ENCODE peak calls at places on chromosomes 11 and 22, in four cellular contexts. D, Y, V and X are unnamed samples.

GRCh38 chr22:30413745-30414524 is 11.6 kb upstream of the MTFP1 start:
- DNase-seq in D (no peak), Y (no peak), V (no peak), X (no peak)

GRCh38 chr11:63536669-63537292 is at the start of gene PLAAT4:
- DNase-seq in D (no peak), Y (peak), V (no peak), X (peak)

GRCh38 chr11:96969251-96969650 is 579.4 kb downstream of the JRKL start:
- DNase-seq in D (no peak), Y (no peak), V (no peak), X (no peak)

GRCh38 chr22:43554694-43555365 is 143.0 kb downstream of the MPPED1 start:
- DNase-seq in D (no peak), Y (no peak), V (no peak), X (no peak)

GRCh38 chr22:25159028-25159427 is 40.6 kb upstream of the CRYBB3 start:
- DNase-seq in D (no peak), Y (no peak), V (no peak), X (no peak)

GRCh38 chr22:36612458-36612857 is 83.5 kb upstream of the EIF3D start:
- DNase-seq in D (no peak), Y (peak), V (no peak), X (no peak)

GRCh38 chr22:34804588-34804987 is 261.4 kb upstream of the ISX start:
- DNase-seq in D (no peak), Y (no peak), V (peak), X (no peak)

GRCh38 chr11:116960916-116961315 is 123.5 kb upstream of the APOA1 start:
- DNase-seq in D (no peak), Y (peak), V (no peak), X (peak)

GRCh38 chr11:71267807-71268421 is 15.5 kb upstream of the SHANK2 start:
- DNase-seq in D (no peak), Y (no peak), V (no peak), X (no peak)

GRCh38 chr11:92224394-92225205 is at the start of gene FAT3:
- DNase-seq in D (peak), Y (peak), V (peak), X (no peak)

GRCh38 chr11:1772270-1773130 is 8.8 kb upstream of the CTSD start:
- DNase-seq in D (peak), Y (peak), V (peak), X (peak)

GRCh38 chr11:19952101-19952605 is 208.1 kb downstream of the DBX1 start:
- DNase-seq in D (no peak), Y (no peak), V (no peak), X (no peak)

GRCh38 chr22:44919691-44920090 is 90.1 kb downstream of the PHF21B start:
- DNase-seq in D (no peak), Y (no peak), V (no peak), X (no peak)

GRCh38 chr22:19882446-19883381 is 28.0 kb upstream of the GNB1L start:
- DNase-seq in D (no peak), Y (no peak), V (peak), X (no peak)

GRCh38 chr22:29306175-29306829 is at the start of gene GAS2L1:
- DNase-seq in D (peak), Y (peak), V (peak), X (peak)
- H3K14ac ChIP-seq in D (no peak), Y (peak), V (peak), X (peak)

GRCh38 chr11:76880314-76880713 is 19.6 kb downstream of the ACER3 start:
- DNase-seq in D (no peak), Y (no peak), V (no peak), X (no peak)

GRCh38 chr11:76880956-76881355 is 20.2 kb downstream of the ACER3 start:
- DNase-seq in D (no peak), Y (no peak), V (no peak), X (peak)

GRCh38 chr11:76888989-76889388 is 28.3 kb downstream of the ACER3 start:
- DNase-seq in D (no peak), Y (peak), V (no peak), X (no peak)

GRCh38 chr11:76889414-76889975 is 28.8 kb downstream of the ACER3 start:
- DNase-seq in D (no peak), Y (no peak), V (no peak), X (no peak)

GRCh38 chr11:76885390-76886097 is 24.8 kb downstream of the ACER3 start:
- DNase-seq in D (no peak), Y (peak), V (no peak), X (no peak)
- H3K27ac ChIP-seq in D (no peak), Y (no peak), V (no peak), X (no peak)

DNA sequence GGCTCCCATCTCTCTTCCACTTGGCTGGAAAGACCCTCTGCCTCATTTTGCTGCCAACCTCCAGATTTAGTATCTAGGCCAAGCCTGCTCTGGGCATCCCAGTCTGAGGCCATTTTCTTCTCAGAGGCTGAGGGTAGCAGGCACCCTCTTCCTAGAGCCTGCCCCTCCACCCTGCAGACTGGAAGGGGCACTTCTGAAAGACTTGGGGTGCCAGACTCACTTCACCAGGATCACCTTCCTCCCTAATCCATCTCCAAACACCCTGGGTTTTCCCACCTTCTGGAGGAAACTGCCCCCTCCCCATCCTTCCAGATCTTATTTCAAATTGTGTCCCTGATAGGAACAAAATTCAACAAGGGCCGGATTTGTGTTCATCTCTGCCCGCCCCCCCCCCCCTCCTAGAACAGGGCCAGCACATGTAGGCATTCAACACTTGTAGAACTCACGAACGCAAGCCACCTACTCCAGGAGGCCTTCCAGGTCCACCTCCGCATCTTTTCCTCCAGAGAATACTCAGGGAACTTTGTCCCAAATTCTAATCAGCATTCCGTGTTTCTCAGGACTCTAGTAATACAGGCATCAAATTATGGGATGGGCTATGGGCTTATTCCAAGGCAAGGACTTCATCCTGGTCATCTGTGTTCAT is 785 bp downstream of the UBE2L6 start:
- DNase-seq in D (no peak), Y (no peak), V (no peak), X (no peak)
- H3K14ac ChIP-seq in D (no peak), Y (peak), V (peak), X (no peak)

DNA sequence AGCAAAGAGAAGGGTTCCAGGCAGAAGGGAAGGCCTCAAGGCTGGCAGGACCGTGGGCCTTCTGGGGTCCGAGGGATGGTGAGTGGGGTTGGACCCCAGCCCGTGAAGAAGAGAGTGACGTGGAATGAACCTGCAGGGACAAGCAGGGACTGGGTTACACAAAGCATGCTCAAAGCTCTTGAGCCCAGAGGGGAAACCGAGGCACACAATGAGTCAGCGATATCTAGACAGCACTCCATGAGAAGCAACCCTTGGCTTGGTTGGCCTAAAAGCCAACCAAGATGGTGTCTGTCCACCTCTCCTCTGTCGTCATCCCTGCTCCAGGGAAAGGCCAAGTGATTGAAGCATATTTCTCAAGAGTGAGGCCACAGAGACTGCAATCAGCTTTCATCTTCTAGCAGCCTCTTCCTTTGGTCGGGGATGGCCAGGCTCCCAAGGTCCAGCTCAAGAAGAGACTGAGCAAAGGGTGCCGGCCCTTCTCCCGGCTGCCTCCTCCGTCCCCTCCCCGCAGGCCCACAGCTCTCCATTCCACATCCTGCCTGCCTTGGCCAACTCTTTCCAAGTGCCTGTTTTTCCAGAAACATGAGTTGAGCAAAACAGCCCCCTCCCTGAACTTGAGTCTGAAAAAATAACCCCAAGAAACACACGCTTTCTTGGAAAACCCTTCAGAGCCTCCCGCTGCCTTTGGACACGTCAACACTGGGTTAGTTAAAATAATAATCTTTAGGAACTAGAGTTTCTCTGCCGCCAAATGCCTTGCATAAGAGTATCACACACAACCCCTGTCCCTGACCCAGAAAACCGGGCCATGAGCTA is 556.6 kb downstream of the MIAT start:
- DNase-seq in D (no peak), Y (peak), V (peak), X (no peak)
- H3K27ac ChIP-seq in D (no peak), Y (peak), V (no peak), X (no peak)

DNA sequence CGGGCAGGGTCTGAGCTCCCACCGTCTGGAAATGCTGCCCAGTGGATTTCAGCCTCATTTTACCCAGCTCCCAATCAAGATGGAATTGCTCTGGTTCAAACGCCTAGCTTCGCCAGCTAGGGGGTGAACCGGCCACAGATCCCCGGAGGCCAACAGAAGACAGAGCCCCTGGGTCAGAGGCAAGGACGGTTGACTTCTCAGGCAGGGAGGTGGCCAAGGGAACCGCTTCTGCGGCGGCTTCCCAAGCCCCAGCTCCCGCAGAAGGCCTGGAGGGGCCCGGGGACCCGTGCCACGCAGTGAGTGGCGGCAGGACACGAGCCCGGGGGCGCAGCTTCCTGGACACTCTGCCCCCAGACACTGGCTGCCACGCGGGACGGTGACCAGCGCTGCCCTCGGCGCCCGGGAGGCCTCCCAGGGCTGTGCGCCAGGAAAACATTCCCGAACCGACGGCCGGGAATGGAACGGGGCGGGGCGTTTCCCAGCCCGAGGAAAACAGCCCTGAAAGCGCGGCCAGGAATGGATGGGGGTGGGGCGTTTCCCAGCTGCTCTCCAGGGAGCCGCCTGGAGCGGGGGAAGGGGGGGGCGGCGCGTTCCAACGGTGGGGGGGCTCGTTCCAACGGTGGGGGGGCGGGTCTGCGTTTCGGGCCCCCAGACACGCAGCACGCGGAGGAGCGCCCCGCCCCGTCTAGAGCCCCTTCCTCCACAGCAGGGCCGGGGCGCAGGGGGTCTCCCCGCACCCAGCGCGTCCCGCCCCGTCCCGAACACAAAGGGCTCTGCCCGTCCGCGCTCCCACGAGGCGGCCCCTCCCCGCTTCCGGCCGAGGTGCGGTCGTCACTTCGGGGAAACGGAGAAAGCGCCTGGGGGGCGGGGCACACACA is 13.5 kb upstream of the B4GALNT4 start:
- DNase-seq in D (peak), Y (peak), V (peak), X (peak)
- H3K14ac ChIP-seq in D (peak), Y (peak), V (peak), X (peak)

GRCh38 chr11:61336171-61336935 is 3.3 kb downstream of the TKFC start:
- DNase-seq in D (peak), Y (peak), V (peak), X (peak)
- H3K27ac ChIP-seq in D (no peak), Y (no peak), V (no peak), X (no peak)